ENCODE peak calls at places on chromosome 9, in eight cellular contexts. W is GM20000; Y is NCI-H510A; P is fibroblast of mammary gland; T is body of pancreas; F is activated CD4-positive, CD25-positive, alpha-beta regulatory T cell treated with anti-CD3 and anti-CD28 coated beads, Interleukin-2, amount 50 U/mL, for 16 hours; O is cardiac muscle cell; A is CD4-positive, alpha-beta memory T cell. R is an unnamed sample.

GRCh38 chr9:95197692-95198271 is 119.7 kb downstream of the FANCC start:
- DNase-seq in W (no peak), Y (no peak), P (peak; percentile 62), T (peak; percentile 75), F (no peak), O (peak; percentile 51), A (no peak), R (no peak)

GRCh38 chr9:137975936-137976565 is 98.5 kb downstream of the CACNA1B start:
- DNase-seq in W (no peak), Y (no peak), P (no peak), T (no peak), F (no peak), O (no peak), A (no peak), R (no peak)

GRCh38 chr9:133946840-133947486 is 45.2 kb downstream of the VAV2 start:
- DNase-seq in W (no peak), Y (no peak), P (no peak), T (no peak), F (no peak), O (no peak), A (no peak), R (no peak)

GRCh38 chr9:20316372-20316771 is 305.9 kb downstream of the MLLT3 start:
- DNase-seq in W (no peak), Y (no peak), P (no peak), T (no peak), F (no peak), O (no peak), A (no peak), R (no peak)

GRCh38 chr9:92619601-92620300 is 50.2 kb downstream of the IPPK start:
- DNase-seq in W (no peak), Y (no peak), P (no peak), T (no peak), F (no peak), O (no peak), A (no peak), R (no peak)

GRCh38 chr9:17185630-17186029 is 50.8 kb downstream of the CNTLN start:
- DNase-seq in W (no peak), Y (no peak), P (no peak), T (no peak), F (no peak), O (no peak), A (no peak), R (no peak)

GRCh38 chr9:21708846-21709245 is 93.6 kb upstream of the MTAP start:
- DNase-seq in W (no peak), Y (no peak), P (no peak), T (no peak), F (no peak), O (no peak), A (no peak), R (no peak)

GRCh38 chr9:93679536-93680444 is 103.4 kb downstream of the PHF2 start:
- DNase-seq in W (no peak), Y (no peak), P (no peak), T (no peak), F (no peak), O (no peak), A (no peak), R (no peak)

GRCh38 chr9:3181049-3181953 is 337.4 kb upstream of the PUM3 start:
- DNase-seq in W (peak; percentile 35), Y (peak; percentile 32), P (peak; percentile 27), T (peak; percentile 57), F (no peak), O (peak; percentile 13), A (peak; percentile 3), R (peak; percentile 67)